ENCODE peak calls at places on chromosomes 6 and 20, in five cellular contexts. M is OCI-LY7, S is heart left ventricle, D is hepatocyte, L is PC-3. A is an unnamed sample.

GRCh38 chr6:149929422-149929821 is 6.5 kb upstream of the RAET1G start:
- DNase-seq in L (peak), M (peak), S (no peak), D (no peak), A (no peak)

GRCh38 chr20:14234666-14235295 is 102.6 kb downstream of the FLRT3 start:
- DNase-seq in D (no peak), M (no peak), S (no peak), L (peak), A (peak)

GRCh38 chr6:9039258-9039657 is 603.9 kb upstream of the SLC35B3 start:
- DNase-seq in L (peak), M (no peak), D (no peak), S (no peak), A (no peak)

GRCh38 chr6:90411292-90411781 is 114.7 kb upstream of the BACH2 start:
- DNase-seq in S (no peak), D (peak), L (peak), M (no peak), A (peak)

GRCh38 chr6:37985355-37985754 is 165.8 kb downstream of the ZFAND3 start:
- DNase-seq in S (no peak), M (no peak), L (no peak), D (no peak), A (no peak)

GRCh38 chr20:38551056-38551626 is 29.9 kb upstream of the ADIG start:
- DNase-seq in M (no peak), S (no peak), L (no peak), D (no peak), A (no peak)

GRCh38 chr6:158938220-158938619 is 61.8 kb downstream of the RSPH3 start:
- DNase-seq in D (no peak), S (no peak), L (no peak), M (no peak), A (no peak)

GRCh38 chr6:5214570-5215052 is 46.1 kb downstream of the LYRM4 start:
- DNase-seq in M (peak), D (peak), S (peak), L (peak), A (no peak)

GRCh38 chr20:47274449-47275108 is 81.9 kb downstream of the ZMYND8 start:
- DNase-seq in L (peak), M (no peak), D (peak), S (no peak), A (peak)

GRCh38 chr6:6994796-6995195 is 113.0 kb upstream of the RREB1 start:
- DNase-seq in D (no peak), S (peak), L (no peak), M (no peak), A (no peak)

GRCh38 chr20:50691585-50692552 is 527 bp upstream of the RIPOR3 start:
- DNase-seq in L (no peak), S (peak), M (no peak), D (peak), A (no peak)

GRCh38 chr20:35172434-35172806 is 548 bp downstream of the PROCR start:
- DNase-seq in M (no peak), L (no peak), D (no peak), S (no peak), A (no peak)

GRCh38 chr20:19974621-19975435 is 42.3 kb upstream of the NAA20 start:
- DNase-seq in S (peak), L (peak), M (no peak), D (peak), A (peak)

GRCh38 chr6:16850332-16851022 is 89.2 kb upstream of the ATXN1 start:
- DNase-seq in L (peak), M (no peak), S (no peak), D (no peak), A (no peak)

GRCh38 chr6:72151742-72152141 is 265.4 kb downstream of the RIMS1 start:
- DNase-seq in D (no peak), L (no peak), M (no peak), S (no peak), A (no peak)

GRCh38 chr6:23145801-23146200 is 576.4 kb downstream of the HDGFL1 start:
- DNase-seq in M (no peak), S (no peak), D (no peak), L (no peak), A (no peak)

GRCh38 chr20:10093087-10093591 is 58.4 kb downstream of the ANKEF1 start:
- DNase-seq in S (no peak), L (peak), M (no peak), D (peak), A (peak)

GRCh38 chr6:156061465-156061864 is 605.8 kb upstream of the NOX3 start:
- DNase-seq in M (no peak), D (no peak), S (no peak), L (no peak), A (no peak)

GRCh38 chr6:160972111-160972510 is 19.5 kb upstream of the MAP3K4 start:
- DNase-seq in D (no peak), L (peak), S (no peak), M (no peak), A (peak)

GRCh38 chr6:130050230-130050629 is 31.8 kb downstream of the L3MBTL3 start:
- DNase-seq in L (no peak), M (no peak), D (no peak), S (no peak), A (no peak)

GRCh38 chr6:7107578-7108195 is at the start of gene RREB1:
- DNase-seq in D (peak), L (peak), M (peak), S (peak), A (peak)

GRCh38 chr6:121971886-121972285 is 427.6 kb upstream of the HSF2 start:
- DNase-seq in S (no peak), L (no peak), M (no peak), D (peak), A (peak)

GRCh38 chr20:53805895-53806384 is 212.3 kb upstream of the ZNF217 start:
- DNase-seq in M (no peak), D (no peak), S (no peak), L (peak), A (peak)

GRCh38 chr6:157029980-157030690 is 253.0 kb downstream of the ARID1B start:
- DNase-seq in D (no peak), S (no peak), L (no peak), M (no peak), A (peak)

GRCh38 chr6:151822252-151823111 is 15.0 kb downstream of the ESR1 start:
- DNase-seq in L (no peak), S (no peak), M (peak), D (no peak), A (no peak)

GRCh38 chr20:10562929-10563328 is 110.9 kb downstream of the JAG1 start:
- DNase-seq in L (no peak), S (no peak), M (no peak), D (no peak), A (no peak)

GRCh38 chr6:134394905-134395304 is 77.0 kb upstream of the SGK1 start:
- DNase-seq in S (no peak), D (no peak), M (no peak), L (peak), A (peak)

GRCh38 chr6:40436685-40437604 is 150.2 kb downstream of the LRFN2 start:
- DNase-seq in L (peak), M (no peak), D (no peak), S (peak), A (peak)

GRCh38 chr6:12420626-12421025 is 130.5 kb downstream of the EDN1 start:
- DNase-seq in M (no peak), D (no peak), L (peak), S (no peak), A (no peak)

GRCh38 chr6:73942581-73942980 is 246.6 kb downstream of the CD109 start:
- DNase-seq in D (no peak), L (peak), S (no peak), M (no peak), A (no peak)

GRCh38 chr6:30062471-30063178 is 1.6 kb downstream of the POLR1H start:
- DNase-seq in L (peak), M (peak), S (no peak), D (no peak), A (no peak)

GRCh38 chr20:24755411-24755922 is 193.6 kb upstream of the CST7 start:
- DNase-seq in D (peak), L (no peak), M (no peak), S (no peak), A (no peak)

GRCh38 chr20:23120936-23121765 is 35.0 kb upstream of the CD93 start:
- DNase-seq in L (no peak), S (no peak), M (no peak), D (no peak), A (no peak)

GRCh38 chr6:44386364-44386928 is 1.1 kb upstream of the CDC5L start:
- DNase-seq in D (peak), S (no peak), L (no peak), M (no peak), A (peak)

GRCh38 chr6:111872521-111873177 is 603 bp downstream of the FYN start:
- DNase-seq in D (peak), S (peak), M (peak), L (no peak), A (no peak)

GRCh38 chr20:60057866-60058807 is 99.9 kb downstream of the CDH26 start:
- DNase-seq in L (no peak), D (peak), M (peak), S (peak), A (no peak)

GRCh38 chr6:2684059-2684749 is 66.5 kb downstream of the MYLK4 start:
- DNase-seq in D (no peak), L (peak), M (no peak), S (no peak), A (peak)

GRCh38 chr6:144349690-144350132 is 64.6 kb downstream of the UTRN start:
- DNase-seq in D (no peak), M (peak), L (peak), S (no peak), A (peak)

GRCh38 chr6:75624335-75624734 is 22.7 kb downstream of the SENP6 start:
- DNase-seq in L (no peak), M (no peak), D (no peak), S (no peak), A (no peak)

GRCh38 chr20:62352402-62353288 is 14.5 kb downstream of the LAMA5 start:
- DNase-seq in S (peak), M (no peak), L (peak), D (no peak), A (peak)

GRCh38 chr20:62354811-62355341 is 12.2 kb downstream of the LAMA5 start:
- DNase-seq in M (no peak), S (peak), D (no peak), L (no peak), A (no peak)

GRCh38 chr20:62355527-62356142 is 11.5 kb downstream of the LAMA5 start:
- DNase-seq in S (peak), M (no peak), D (peak), L (peak), A (no peak)

GRCh38 chr20:62353289-62354030 is 13.7 kb downstream of the LAMA5 start:
- DNase-seq in M (no peak), S (peak), D (no peak), L (no peak), A (no peak)

DNA sequence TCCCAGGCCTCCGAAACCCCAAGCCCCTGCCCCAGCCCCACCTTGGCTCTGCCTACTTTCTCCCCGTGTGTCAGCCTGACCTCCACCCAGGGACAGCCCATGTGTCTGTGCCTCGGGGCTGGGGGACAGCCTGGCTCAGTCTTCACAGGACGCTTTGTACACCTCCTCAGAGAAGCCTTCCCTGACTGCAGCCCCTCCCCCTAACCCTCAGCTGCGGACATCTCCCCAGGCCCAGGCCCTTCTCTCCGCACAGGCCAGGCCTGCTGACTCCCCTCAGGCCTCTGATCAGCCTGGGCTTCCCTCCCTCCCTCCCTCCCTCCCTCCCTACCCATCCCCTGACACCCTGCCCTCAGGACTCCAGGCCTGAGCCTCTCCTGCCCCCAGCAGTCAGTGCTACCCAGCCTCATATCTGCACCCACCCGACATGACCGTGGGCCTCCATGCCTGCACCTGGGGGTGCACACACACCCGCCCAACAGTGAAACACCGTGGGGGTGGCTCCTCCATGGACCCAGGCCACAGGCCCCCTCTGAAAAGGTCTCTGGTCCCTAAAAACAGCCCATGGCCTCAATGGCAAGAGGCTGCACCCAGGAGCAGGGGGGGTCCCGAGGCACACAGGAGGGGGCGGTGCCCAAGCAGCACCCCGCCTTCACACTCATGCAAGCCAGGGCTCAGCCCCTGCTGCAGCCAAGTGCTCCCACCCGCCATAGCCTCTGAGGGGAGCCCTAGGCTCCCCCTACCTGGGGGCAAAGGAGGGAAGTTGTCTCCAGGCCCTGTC is 12.9 kb downstream of the LAMA5 start:
- DNase-seq in M (no peak), S (peak), L (no peak), D (no peak), A (no peak)
- H3K27ac ChIP-seq in M (no peak), S (peak), L (peak), D (peak), A (peak)

DNA sequence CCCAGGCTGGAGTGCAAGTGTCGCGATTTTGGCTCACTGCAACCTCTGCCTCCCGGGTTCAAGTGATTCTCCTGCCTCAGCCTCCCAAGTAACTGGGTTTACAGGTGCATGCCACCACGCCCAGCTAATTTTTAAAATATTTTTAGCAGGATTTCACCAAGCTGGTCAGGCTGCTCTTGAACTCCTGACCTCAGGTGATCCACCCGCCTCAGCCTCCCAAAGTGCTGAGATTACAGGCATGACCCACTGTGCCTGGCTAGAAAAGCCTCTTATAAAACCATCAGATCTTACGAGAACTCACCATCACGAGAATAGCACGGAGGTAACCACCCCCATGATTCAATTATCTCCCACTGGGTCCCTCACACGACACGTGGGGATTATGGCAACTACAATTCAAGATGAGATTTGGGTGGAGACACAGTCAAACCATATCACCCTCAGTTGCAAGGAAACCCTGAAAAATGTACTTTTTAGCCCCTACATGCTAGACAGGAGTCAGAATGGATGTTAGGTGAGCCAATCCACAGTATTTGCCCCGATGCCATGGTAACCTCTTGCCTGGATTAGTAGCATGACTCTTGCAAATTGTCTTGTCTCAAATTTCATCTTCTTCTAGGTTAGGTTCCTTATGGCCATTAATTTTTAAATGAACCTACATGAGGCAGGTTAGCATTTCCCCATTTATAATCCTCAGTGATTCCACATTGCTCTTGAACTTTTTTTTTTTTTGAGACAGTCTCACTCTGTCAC is 17.1 kb upstream of the SASH1 start:
- DNase-seq in S (no peak), L (peak), M (no peak), D (no peak), A (no peak)
- H3K27ac ChIP-seq in S (no peak), L (no peak), M (no peak), D (no peak), A (no peak)

GRCh38 chr6:166569206-166569605 is 17.3 kb downstream of the RAMACL start:
- DNase-seq in D (no peak), L (no peak), M (no peak), S (peak), A (no peak)

GRCh38 chr6:166567107-166567506 is 19.4 kb downstream of the RAMACL start:
- DNase-seq in M (no peak), D (peak), L (peak), S (no peak), A (peak)

GRCh38 chr6:166565084-166565651 is 21.3 kb downstream of the RAMACL start:
- DNase-seq in M (no peak), L (no peak), D (no peak), S (peak), A (no peak)

GRCh38 chr6:166566026-166567011 is 20.2 kb downstream of the RAMACL start:
- DNase-seq in M (no peak), D (no peak), L (no peak), S (no peak), A (no peak)

GRCh38 chr6:166567813-166568212 is 18.7 kb downstream of the RAMACL start:
- DNase-seq in L (no peak), D (no peak), S (no peak), M (no peak), A (no peak)
- H3K27ac ChIP-seq in L (peak), D (no peak), S (no peak), M (no peak), A (peak)

GRCh38 chr6:42404494-42404893 is 47.2 kb downstream of the TRERF1 start:
- DNase-seq in S (peak), D (peak), L (peak), M (no peak), A (peak)
- H3K27ac ChIP-seq in S (peak), D (peak), L (peak), M (no peak), A (peak)

DNA sequence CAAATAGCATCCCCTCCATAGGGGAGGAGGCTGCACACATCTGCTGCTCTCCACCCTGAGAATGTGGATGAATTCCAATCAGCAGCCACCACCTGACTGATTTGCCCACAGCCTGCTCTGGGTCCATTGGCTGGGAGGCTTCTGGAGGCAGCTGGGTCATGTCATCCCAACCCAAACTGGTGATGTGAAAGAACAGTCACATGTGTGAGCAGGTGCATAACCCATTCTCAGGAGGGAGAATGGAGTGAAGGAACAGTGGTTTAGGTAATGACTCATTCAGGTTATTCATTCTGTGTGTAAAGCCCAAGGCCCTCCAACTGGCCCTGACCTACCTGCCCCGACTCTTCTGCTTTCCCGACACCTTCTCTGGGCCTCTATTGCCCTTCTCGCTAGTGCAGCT is 90.9 kb upstream of the GCM1 start:
- DNase-seq in L (peak), S (no peak), M (no peak), D (no peak), A (no peak)
- H3K27ac ChIP-seq in L (no peak), S (no peak), M (no peak), D (no peak), A (no peak)

A was measured in RWPE1.